ENCODE peak calls at places on chromosomes 6 and 20, in eight cellular contexts. W is stimulated activated CD8-positive, alpha-beta memory T cell treated with anti-CD3 and anti-CD28 coated beads, Interleukin-15, amount 100 ng/mL, for 1 hour; E is substantia nigra; A is GM04503; K is gastrocnemius medialis; N is central memory CD8-positive, alpha-beta T cell; C is SK-N-DZ; H is fibroblast of pulmonary artery. L is an unnamed sample.

GRCh38 chr6:167485186-167485978 is 160.5 kb downstream of the TTLL2 start:
- DNase-seq in W (no peak), E (peak), A (no peak), K (no peak), N (no peak), C (no peak), H (peak), L (no peak)

GRCh38 chr6:16377470-16377869 is 139.1 kb downstream of the GMPR start:
- DNase-seq in W (no peak), E (no peak), A (no peak), K (no peak), N (no peak), C (no peak), H (no peak), L (no peak)

GRCh38 chr6:71404967-71405278 is 116.3 kb downstream of the OGFRL1 start:
- DNase-seq in W (no peak), E (no peak), A (no peak), K (no peak), N (no peak), C (no peak), H (no peak), L (no peak)

GRCh38 chr20:39547546-39548410 is 585.6 kb downstream of the DHX35 start:
- DNase-seq in W (no peak), E (no peak), A (no peak), K (no peak), N (no peak), C (no peak), H (no peak), L (no peak)

GRCh38 chr6:37433657-37434271 is 743 bp downstream of the CMTR1 start:
- DNase-seq in W (peak), E (no peak), A (no peak), K (peak), N (peak), C (no peak), H (peak), L (peak)

GRCh38 chr6:163617549-163617948 is 203.0 kb downstream of the QKI start:
- DNase-seq in W (no peak), E (no peak), A (no peak), K (no peak), N (no peak), C (no peak), H (no peak), L (no peak)

GRCh38 chr20:32343438-32343837 is 14.7 kb upstream of the ASXL1 start:
- DNase-seq in W (no peak), E (no peak), A (no peak), K (no peak), N (no peak), C (no peak), H (peak), L (no peak)

GRCh38 chr6:116395647-116396046 is 24.9 kb downstream of the DSE start:
- DNase-seq in W (no peak), E (no peak), A (no peak), K (no peak), N (no peak), C (no peak), H (no peak), L (no peak)

GRCh38 chr20:1212607-1213396 is 9.5 kb downstream of the C20orf202 start:
- DNase-seq in W (peak), E (peak), A (no peak), K (peak), N (peak), C (peak), H (peak), L (peak)

GRCh38 chr6:142605922-142606321 is 304.1 kb downstream of the ADGRG6 start:
- DNase-seq in W (no peak), E (no peak), A (peak), K (no peak), N (no peak), C (no peak), H (peak), L (no peak)

L was measured in NCI-H69.